ENCODE peak calls at places on chromosomes 3 and 15, in six cellular contexts. W is transverse colon; K is AG10803; C is skeletal muscle cell; U is uterus; I is CD8-positive, alpha-beta T cell. M is an unnamed sample.

GRCh38 chr3:177371903-177372302 is 174.6 kb upstream of the TBL1XR1 start:
- DNase-seq in W (no peak), K (no peak), C (no peak), U (no peak), I (no peak), M (no peak)

GRCh38 chr15:39127925-39128617 is 452.8 kb upstream of the THBS1 start:
- DNase-seq in W (peak), K (peak), C (peak), U (no peak), I (no peak), M (peak)

GRCh38 chr3:47485812-47486211 is 10.1 kb upstream of the SCAP start:
- DNase-seq in W (no peak), K (no peak), C (peak), U (no peak), I (no peak), M (no peak)

GRCh38 chr3:37096292-37096691 is 78.1 kb downstream of the LRRFIP2 start:
- DNase-seq in W (no peak), K (peak), C (peak), U (no peak), I (no peak), M (no peak)

GRCh38 chr3:141279074-141279945 is 47.7 kb downstream of the PXYLP1 start:
- DNase-seq in W (no peak), K (no peak), C (no peak), U (no peak), I (no peak), M (no peak)

GRCh38 chr15:89002281-89002761 is 85.9 kb upstream of the ABHD2 start:
- DNase-seq in W (peak), K (peak), C (no peak), U (no peak), I (no peak), M (no peak)

GRCh38 chr3:19947549-19948071 is 713 bp downstream of the RAB5A start:
- DNase-seq in W (peak), K (peak), C (no peak), U (peak), I (peak), M (no peak)

GRCh38 chr15:42404461-42405235 is 45.3 kb downstream of the CAPN3 start:
- DNase-seq in W (no peak), K (no peak), C (no peak), U (no peak), I (no peak), M (peak)

GRCh38 chr15:83503595-83504364 is 56.6 kb downstream of the SH3GL3 start:
- DNase-seq in W (no peak), K (no peak), C (no peak), U (no peak), I (no peak), M (no peak)

GRCh38 chr3:185942907-185943306 is 5.1 kb upstream of the TRA2B start:
- DNase-seq in W (no peak), K (no peak), C (no peak), U (no peak), I (no peak), M (no peak)

GRCh38 chr3:23115171-23115877 is 87.8 kb upstream of the UBE2E2 start:
- DNase-seq in W (no peak), K (no peak), C (no peak), U (no peak), I (no peak), M (no peak)

GRCh38 chr3:167032267-167032876 is 347.7 kb downstream of the ZBBX start:
- DNase-seq in W (no peak), K (peak), C (peak), U (no peak), I (no peak), M (peak)

DNA sequence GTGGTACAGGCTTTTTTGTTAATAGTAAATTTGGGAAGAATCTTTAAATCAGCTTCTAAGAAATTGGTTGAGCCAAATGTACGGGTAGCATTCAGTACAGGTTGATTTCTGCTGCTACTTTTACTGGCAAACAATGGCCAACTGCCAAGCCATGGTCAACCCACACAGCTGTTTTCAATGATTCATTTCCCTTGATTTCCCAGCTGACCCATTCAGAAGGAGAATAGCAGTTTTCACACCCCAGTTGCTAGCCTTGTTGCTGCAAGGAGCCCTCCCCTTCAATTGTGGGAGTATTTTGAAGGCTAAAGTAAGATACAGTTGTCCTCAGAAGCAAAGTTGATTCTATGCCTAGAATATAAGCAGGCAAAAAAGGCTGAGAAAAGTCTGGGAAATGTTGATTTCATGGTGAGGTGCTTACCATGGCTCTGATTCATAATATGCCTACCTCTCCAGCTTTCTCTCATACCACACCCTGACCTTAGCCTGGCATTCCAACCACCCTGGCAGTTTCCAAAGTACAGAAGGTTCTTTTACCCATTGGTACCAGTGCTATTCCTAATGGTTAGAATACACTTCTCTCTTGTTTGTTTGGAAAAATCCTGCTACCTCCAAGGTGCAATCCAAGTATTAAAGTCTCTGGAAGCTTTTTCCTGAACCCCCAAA is 320.3 kb upstream of the TGFBR2 start:
- DNase-seq in W (peak), K (peak), C (peak), U (peak), I (no peak), M (peak)
- H3K4me3 ChIP-seq in W (no peak), K (no peak), C (no peak), U (no peak), I (no peak), M (no peak)

DNA sequence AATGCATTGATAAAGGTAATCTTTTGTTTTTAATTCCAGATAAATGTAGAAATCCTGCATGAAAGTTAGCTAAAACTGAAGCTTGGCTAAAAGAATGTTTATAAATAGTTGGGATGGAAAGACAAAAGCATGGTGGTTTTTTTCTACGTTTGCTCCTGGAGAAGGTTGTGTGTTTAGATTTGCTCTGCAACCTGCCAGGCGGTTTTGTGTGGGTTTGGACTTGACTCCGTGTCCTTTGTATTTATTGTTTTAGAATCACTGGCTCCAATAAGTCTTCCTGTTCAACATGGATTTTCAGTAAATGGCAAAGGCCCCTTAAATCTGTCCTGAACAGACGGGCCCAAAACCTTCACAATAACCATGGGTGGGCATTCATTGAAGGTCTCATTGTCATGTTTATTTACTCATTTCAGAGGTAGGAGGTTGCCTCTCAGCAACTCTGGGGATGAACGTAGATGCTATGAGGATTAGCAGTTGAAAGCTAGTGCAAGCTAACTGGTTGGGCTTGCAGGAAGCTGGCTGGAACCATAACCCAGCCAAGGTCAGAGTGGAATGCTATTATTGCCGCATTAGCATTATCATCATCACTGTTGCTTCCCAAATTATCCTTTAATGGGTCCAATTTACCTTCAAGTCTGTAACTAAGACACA is 60.6 kb upstream of the ADAMTS9 start:
- DNase-seq in W (no peak), K (no peak), C (no peak), U (no peak), I (no peak), M (no peak)
- H3K4me3 ChIP-seq in W (no peak), K (no peak), C (no peak), U (no peak), I (no peak), M (no peak)

GRCh38 chr3:132034097-132034485 is 723 bp downstream of the CPNE4 start:
- DNase-seq in W (no peak), K (no peak), C (no peak), U (no peak), I (no peak), M (no peak)
- H3K4me3 ChIP-seq in W (no peak), K (peak), C (peak), U (no peak), I (no peak), M (no peak)

DNA sequence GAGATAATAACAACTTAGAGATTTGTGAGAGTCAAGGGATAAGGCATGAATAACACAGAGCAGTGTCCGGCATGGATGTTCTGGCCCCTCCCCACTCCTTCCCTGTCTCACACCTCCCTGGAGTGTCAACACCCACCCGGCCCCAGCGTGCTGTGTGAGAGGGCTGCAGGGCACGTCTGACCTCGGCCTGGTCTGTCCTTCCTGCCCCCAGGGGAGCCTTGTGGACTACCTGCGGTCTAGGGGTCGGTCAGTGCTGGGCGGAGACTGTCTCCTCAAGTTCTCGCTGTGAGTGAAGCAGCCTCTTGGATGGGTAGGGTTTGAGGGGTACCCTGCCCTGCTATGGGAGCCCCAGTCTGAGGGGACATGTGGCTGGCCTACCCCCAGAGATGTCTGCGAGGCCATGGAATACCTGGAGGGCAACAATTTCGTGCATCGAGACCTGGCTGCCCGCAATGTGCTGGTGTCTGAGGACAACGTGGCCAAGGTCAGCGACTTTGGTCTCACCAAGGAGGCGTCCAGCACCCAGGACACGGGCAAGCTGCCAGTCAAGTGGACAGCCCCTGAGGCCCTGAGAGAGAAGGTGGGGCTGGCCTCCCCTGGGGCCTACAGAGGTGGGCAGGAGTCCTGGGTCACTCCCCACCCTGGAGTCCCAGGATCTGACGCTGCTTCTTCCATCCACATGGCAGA is 11.2 kb upstream of the LMAN1L start:
- DNase-seq in W (no peak), K (no peak), C (no peak), U (no peak), I (no peak), M (no peak)
- H3K4me3 ChIP-seq in W (no peak), K (no peak), C (no peak), U (no peak), I (no peak), M (no peak)

GRCh38 chr3:11006986-11007385 is 14.4 kb downstream of the SLC6A1 start:
- DNase-seq in W (no peak), K (no peak), C (no peak), U (no peak), I (no peak), M (no peak)
- H3K4me3 ChIP-seq in W (no peak), K (no peak), C (no peak), U (no peak), I (no peak), M (no peak)

DNA sequence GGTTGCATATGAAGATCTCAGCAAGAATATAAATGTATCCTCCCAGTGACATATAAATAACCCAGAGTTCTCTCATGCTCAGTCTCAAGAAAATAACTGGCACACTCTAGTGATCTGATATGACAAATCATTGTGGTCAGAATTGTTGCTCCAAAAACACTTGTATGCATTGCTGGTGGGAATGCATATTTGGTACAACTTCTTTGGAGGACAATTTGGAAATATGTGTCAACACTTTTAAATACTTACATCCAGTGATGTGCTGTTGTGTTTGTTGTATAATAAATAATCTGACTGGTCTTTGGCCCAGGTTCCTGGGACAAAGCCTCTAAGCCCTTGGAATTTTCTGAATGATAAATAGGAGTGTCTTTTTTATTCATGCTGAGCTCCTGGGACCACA is 66.7 kb upstream of the STT3B start:
- DNase-seq in W (no peak), K (peak), C (peak), U (no peak), I (no peak), M (no peak)
- H3K4me3 ChIP-seq in W (no peak), K (no peak), C (no peak), U (no peak), I (no peak), M (no peak)

DNA sequence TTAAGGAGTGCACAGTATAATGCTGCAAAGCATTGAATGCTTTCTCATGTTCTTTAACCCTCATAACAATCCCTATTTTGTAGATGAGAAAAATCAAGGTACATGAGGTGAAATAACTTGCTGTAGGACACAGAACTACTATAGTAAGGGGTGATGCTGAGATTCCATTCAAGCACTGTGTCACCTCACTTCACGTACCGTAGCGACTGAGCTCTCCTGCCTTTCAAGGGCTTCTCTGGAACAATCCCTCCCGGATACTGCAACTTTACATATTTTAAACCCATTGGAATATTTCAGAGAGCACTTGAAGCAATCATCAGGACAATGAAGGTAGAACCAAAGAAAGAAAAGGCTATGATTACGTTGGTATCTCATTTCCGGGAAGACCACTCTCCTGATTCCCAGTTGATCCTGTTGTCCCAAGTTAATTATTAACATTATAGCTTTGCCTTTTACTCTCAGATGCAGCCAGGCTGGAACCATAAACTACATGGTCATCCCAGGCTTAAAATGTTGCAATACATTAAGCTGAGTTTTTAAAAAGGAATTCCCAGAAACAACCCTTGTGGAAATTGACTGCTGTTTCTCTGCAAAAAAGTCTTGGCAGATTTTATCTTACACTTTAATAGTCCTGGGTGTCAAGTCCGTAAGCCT is 252.2 kb upstream of the IGF1R start:
- DNase-seq in W (no peak), K (no peak), C (no peak), U (no peak), I (no peak), M (no peak)
- H3K4me3 ChIP-seq in W (no peak), K (no peak), C (no peak), U (no peak), I (no peak), M (no peak)

GRCh38 chr15:33670567-33670966 is 297.7 kb upstream of the CHRM5 start:
- DNase-seq in W (no peak), K (no peak), C (no peak), U (no peak), I (no peak), M (no peak)
- H3K4me3 ChIP-seq in W (no peak), K (no peak), C (no peak), U (no peak), I (no peak), M (no peak)

GRCh38 chr3:67459796-67460195 is 194.6 kb downstream of the SUCLG2 start:
- DNase-seq in W (no peak), K (no peak), C (no peak), U (no peak), I (no peak), M (no peak)

GRCh38 chr3:67463656-67464055 is 190.8 kb downstream of the SUCLG2 start:
- DNase-seq in W (no peak), K (no peak), C (no peak), U (no peak), I (no peak), M (no peak)

GRCh38 chr3:67460841-67461240 is 193.6 kb downstream of the SUCLG2 start:
- DNase-seq in W (no peak), K (no peak), C (no peak), U (no peak), I (no peak), M (no peak)

GRCh38 chr3:67462185-67462584 is 192.2 kb downstream of the SUCLG2 start:
- DNase-seq in W (no peak), K (no peak), C (no peak), U (no peak), I (no peak), M (no peak)

DNA sequence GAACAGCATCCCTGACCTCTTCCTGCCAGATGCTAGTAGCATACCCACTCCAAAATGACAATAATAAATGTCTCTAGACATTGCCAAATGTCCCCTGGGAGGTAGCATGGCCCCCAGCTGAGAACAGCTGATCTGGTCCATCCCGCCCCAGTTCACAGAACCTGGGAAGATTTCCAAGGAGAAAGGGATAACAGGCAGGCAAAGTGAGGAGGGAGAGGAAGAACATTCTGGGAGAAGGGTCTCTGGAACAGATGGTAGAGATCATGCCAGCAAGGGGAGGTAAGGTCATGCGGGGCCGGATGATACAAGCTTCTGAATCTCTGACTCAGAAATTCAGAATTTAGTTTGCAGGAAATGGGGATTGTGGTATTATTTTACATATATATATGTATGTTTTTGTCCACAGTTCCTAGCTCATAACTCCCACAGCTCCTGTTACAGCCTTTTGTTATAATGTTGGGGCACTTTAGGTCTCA is 192.7 kb downstream of the SUCLG2 start:
- DNase-seq in W (no peak), K (peak), C (peak), U (no peak), I (no peak), M (no peak)
- H3K4me3 ChIP-seq in W (no peak), K (no peak), C (no peak), U (no peak), I (no peak), M (no peak)